ENCODE peak calls at places on chromosomes 5 and 9, in five cellular contexts. E, W, P, H and L are unnamed samples.
A peak's percentile ranks its signal among the peaks of the same experiment; 100 is the strongest.

GRCh38 chr5:157820593-157821252 is 38.2 kb downstream of the CLINT1 start:
- DNase-seq in W (no peak), H (no peak), P (no peak), E (no peak), L (no peak)

GRCh38 chr9:88628114-88628513 is 93.1 kb downstream of the NXNL2 start:
- DNase-seq in P (no peak), E (no peak), W (no peak), H (no peak), L (no peak)

GRCh38 chr9:133778336-133778995 is 40.3 kb upstream of the SARDH start:
- DNase-seq in H (no peak), P (peak; percentile 63), W (no peak), E (no peak), L (no peak)

GRCh38 chr9:121935744-121936143 is 157.4 kb downstream of the TTLL11 start:
- DNase-seq in P (no peak), H (no peak), W (no peak), E (no peak), L (no peak)

GRCh38 chr9:93911871-93912554 is 43.1 kb downstream of the BARX1 start:
- DNase-seq in E (no peak), P (no peak), H (peak; percentile 39), W (no peak), L (no peak)

GRCh38 chr9:127536499-127536898 is 75.6 kb upstream of the STXBP1 start:
- DNase-seq in H (no peak), P (no peak), E (no peak), W (no peak), L (no peak)

GRCh38 chr5:43007246-43007910 is 32.7 kb downstream of the ANXA2R start:
- DNase-seq in H (peak; percentile 64), W (peak; percentile 84), E (peak; percentile 92), P (peak; percentile 93), L (peak; percentile 89)

GRCh38 chr9:138025908-138026307 is 148.3 kb downstream of the CACNA1B start:
- DNase-seq in W (no peak), H (peak; percentile 13), E (no peak), P (peak; percentile 29), L (no peak)

GRCh38 chr9:89015330-89015729 is 24.1 kb downstream of the S1PR3 start:
- DNase-seq in W (no peak), E (no peak), P (no peak), H (no peak), L (no peak)

GRCh38 chr5:52943285-52943684 is 45.9 kb upstream of the ITGA2 start:
- DNase-seq in H (no peak), W (no peak), P (no peak), E (no peak), L (no peak)

GRCh38 chr9:19269582-19269981 is 39.1 kb downstream of the DENND4C start:
- DNase-seq in P (no peak), W (no peak), H (no peak), E (no peak), L (no peak)

GRCh38 chr5:7094626-7095025 is 301.3 kb upstream of the ADCY2 start:
- DNase-seq in P (no peak), H (no peak), E (no peak), W (no peak), L (no peak)

GRCh38 chr5:473344-474192 is 30.6 kb downstream of the EXOC3 start:
- DNase-seq in P (no peak), E (peak; percentile 89), W (peak; percentile 44), H (peak; percentile 37), L (peak; percentile 74)

GRCh38 chr9:94068257-94068656 is 16.0 kb upstream of the PTPDC1 start:
- DNase-seq in P (no peak), H (no peak), E (no peak), W (no peak), L (no peak)

GRCh38 chr9:124784503-124784902 is 7.6 kb downstream of the OLFML2A start:
- DNase-seq in P (no peak), W (no peak), H (no peak), E (peak; percentile 25), L (no peak)

GRCh38 chr5:176874198-176874780 is 24.9 kb downstream of the HK3 start:
- DNase-seq in H (no peak), W (no peak), E (no peak), P (no peak), L (no peak)

GRCh38 chr9:75084081-75084672 is 3.8 kb downstream of the NMRK1 start:
- DNase-seq in P (no peak), W (no peak), H (no peak), E (no peak), L (no peak)

GRCh38 chr9:129755151-129755550 is 2.3 kb upstream of the PTGES start:
- DNase-seq in H (no peak), W (no peak), P (no peak), E (no peak), L (no peak)

GRCh38 chr5:128213833-128214232 is 130.3 kb downstream of the SLC12A2 start:
- DNase-seq in W (no peak), H (no peak), P (no peak), E (no peak), L (no peak)

GRCh38 chr5:174151579-174152181 is 106.2 kb downstream of the NSG2 start:
- DNase-seq in E (no peak), P (no peak), W (no peak), H (peak; percentile 19), L (no peak)

GRCh38 chr5:52453176-52453575 is 334.5 kb upstream of the ITGA1 start:
- DNase-seq in W (no peak), H (no peak), E (no peak), P (no peak), L (no peak)

GRCh38 chr9:99105152-99106043 is 485 bp downstream of the TGFBR1 start:
- DNase-seq in E (peak; percentile 88), W (peak; percentile 84), P (peak; percentile 95), H (peak; percentile 82), L (peak; percentile 87)

GRCh38 chr5:120678279-120678678 is 214.2 kb downstream of the PRR16 start:
- DNase-seq in H (no peak), W (no peak), E (no peak), P (no peak), L (no peak)

GRCh38 chr5:133611357-133612020 is 852 bp downstream of the FSTL4 start:
- DNase-seq in E (no peak), H (no peak), P (no peak), W (no peak), L (no peak)

DNA sequence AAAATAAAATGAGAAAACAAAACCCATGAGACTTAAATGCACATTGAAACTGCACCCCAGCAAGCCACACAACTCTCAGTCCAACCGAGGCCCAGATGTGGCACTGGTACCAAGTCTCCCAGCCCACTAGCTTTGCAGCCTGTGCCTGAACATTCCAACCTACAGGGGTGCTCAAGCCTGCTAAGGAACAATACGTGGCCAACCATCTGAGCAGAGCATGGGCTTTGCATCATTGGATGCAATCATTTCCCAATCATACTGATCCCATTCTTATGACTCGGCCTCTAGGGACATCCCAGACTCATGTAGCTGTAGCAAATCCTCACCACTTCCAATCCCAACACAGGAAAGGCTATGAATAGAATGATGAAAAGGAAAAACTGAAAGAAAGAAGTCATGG is 297.2 kb downstream of the SPOCK1 start:
- DNase-seq in P (no peak), W (no peak), H (no peak), E (peak; percentile 74), L (peak; percentile 67)
- TF ChIP-seq POLR2AphosphoS5 in P (no peak), W (no peak), H (no peak), E (peak; percentile 86), L (no peak)

GRCh38 chr9:82499337-82499736 is 510.8 kb downstream of the SPATA31D1 start:
- DNase-seq in E (no peak), W (no peak), P (no peak), H (no peak), L (no peak)

GRCh38 chr9:82498918-82499317 is 510.3 kb downstream of the SPATA31D1 start:
- DNase-seq in P (no peak), W (no peak), E (no peak), H (no peak), L (no peak)

DNA sequence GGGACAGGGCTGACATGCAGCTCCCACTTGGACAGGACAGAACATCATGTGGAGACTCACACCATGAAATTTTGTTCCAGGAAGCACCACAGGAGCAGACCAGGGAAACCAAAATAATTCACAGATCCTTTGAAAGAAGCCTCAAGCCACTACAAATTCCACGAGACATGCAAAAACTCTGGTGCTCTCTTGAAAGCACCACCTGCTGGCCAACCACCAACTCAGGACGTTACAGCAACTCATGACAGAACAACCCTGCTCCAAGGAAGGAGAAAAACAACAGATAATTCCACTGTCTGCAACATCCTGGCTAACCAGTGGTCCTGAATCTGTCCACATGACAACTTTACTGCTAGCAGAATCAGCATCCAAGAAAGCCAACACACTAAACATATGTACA is 516.0 kb downstream of the SPATA31D1 start:
- DNase-seq in E (no peak), P (no peak), H (no peak), W (no peak), L (no peak)
- H3K4me3 ChIP-seq in E (no peak overlapping the region), P (no peak overlapping the region), H (no peak overlapping the region), W (no peak overlapping the region), L (no peak overlapping the region)

GRCh38 chr5:38534122-38534408 is 22.4 kb downstream of the LIFR start:
- DNase-seq in E (no peak), W (no peak), P (no peak), H (no peak), L (no peak)
- TF ChIP-seq POLR2AphosphoS5 in E (no peak), W (no peak), P (no peak), H (no peak), L (no peak)

GRCh38 chr9:8780386-8780785 is 980.8 kb upstream of the DMAC1 start:
- DNase-seq in W (no peak), E (no peak), H (no peak), P (no peak), L (no peak)

GRCh38 chr9:8782237-8782636 is 982.7 kb upstream of the DMAC1 start:
- DNase-seq in H (no peak), P (no peak), E (no peak), W (no peak), L (no peak)

GRCh38 chr9:8779478-8779877 is 979.9 kb upstream of the DMAC1 start:
- DNase-seq in W (no peak), P (no peak), H (no peak), E (no peak), L (no peak)

GRCh38 chr9:8783999-8784398 is 984.4 kb upstream of the DMAC1 start:
- DNase-seq in P (no peak), E (no peak), W (no peak), H (no peak), L (no peak)

DNA sequence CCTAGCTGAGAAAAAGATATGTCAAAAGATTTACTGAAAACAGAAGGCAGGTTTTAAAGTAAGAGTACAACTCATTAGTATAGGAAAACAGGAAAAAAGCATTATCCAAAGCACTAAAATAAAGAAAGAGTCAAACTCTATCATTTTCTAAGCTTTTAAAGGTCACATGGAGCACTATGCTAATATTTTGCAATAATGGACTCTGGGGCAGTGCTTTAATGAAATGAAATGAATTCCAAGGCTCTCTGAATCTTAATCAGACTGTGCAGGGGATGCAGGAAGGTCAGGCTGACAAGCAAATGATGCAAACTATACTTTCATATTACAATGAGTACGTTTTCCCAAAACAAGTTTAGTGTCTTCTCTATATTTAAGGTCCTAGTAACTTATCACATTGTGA is 981.9 kb upstream of the DMAC1 start:
- DNase-seq in P (no peak), E (no peak), W (no peak), H (no peak), L (no peak)
- H3K4me3 ChIP-seq in P (no peak overlapping the region), E (no peak overlapping the region), W (no peak overlapping the region), H (no peak overlapping the region), L (no peak overlapping the region)